ENCODE peak calls at places on chromosomes 3 and 15, in four cellular contexts. P, D, C and U are unnamed samples.

GRCh38 chr3:152270145-152270870 is 1.6 kb downstream of the MBNL1 start:
- DNase-seq in P (no peak), D (no peak), C (no peak), U (no peak)

GRCh38 chr15:38652998-38653397 is 88.4 kb upstream of the RASGRP1 start:
- DNase-seq in P (peak; percentile 92), D (peak; percentile 93), C (no peak), U (no peak)

GRCh38 chr3:42710323-42711021 is 7.9 kb upstream of the HHATL start:
- DNase-seq in P (no peak), D (no peak), C (no peak), U (no peak)

GRCh38 chr3:193955719-193956118 is 180.2 kb upstream of the HES1 start:
- DNase-seq in P (no peak), D (no peak), C (no peak), U (no peak)

GRCh38 chr15:58463815-58464697 is 32.3 kb downstream of the LIPC start:
- DNase-seq in P (no peak), D (no peak), C (no peak), U (no peak)

GRCh38 chr3:125150525-125151436 is 61.8 kb downstream of the SLC12A8 start:
- DNase-seq in P (peak; percentile 38), D (peak; percentile 33), C (peak; percentile 54), U (no peak)

GRCh38 chr3:193857996-193858395 is 265.0 kb downstream of the OPA1 start:
- DNase-seq in P (no peak), D (no peak), C (no peak), U (no peak)

GRCh38 chr3:51963951-51964451 is 3.3 kb downstream of the PCBP4 start:
- DNase-seq in P (no peak), D (no peak), C (no peak), U (no peak)

GRCh38 chr3:188772886-188773285 is 398.9 kb upstream of the TPRG1 start:
- DNase-seq in P (no peak), D (no peak), C (no peak), U (no peak)

GRCh38 chr3:43616034-43616433 is 5.8 kb downstream of the ANO10 start:
- DNase-seq in P (no peak), D (no peak), C (no peak), U (no peak)

GRCh38 chr3:193617628-193618027 is 24.6 kb downstream of the OPA1 start:
- DNase-seq in P (no peak), D (no peak), C (no peak), U (no peak)

GRCh38 chr3:138284079-138284478 is 45.6 kb downstream of the NME9 start:
- DNase-seq in P (no peak), D (no peak), C (no peak), U (no peak)

GRCh38 chr3:147299656-147300055 is 106.7 kb downstream of the ZIC4 start:
- DNase-seq in P (no peak), D (no peak), C (no peak), U (no peak)

GRCh38 chr3:48595526-48596121 is 495 bp upstream of the COL7A1 start:
- DNase-seq in P (no peak), D (no peak), C (no peak), U (peak; percentile 6)

GRCh38 chr15:39381517-39381916 is 199.4 kb upstream of the THBS1 start:
- DNase-seq in P (no peak), D (no peak), C (no peak), U (no peak)

GRCh38 chr3:72900048-72900447 is 12.2 kb downstream of the GXYLT2 start:
- DNase-seq in P (no peak), D (no peak), C (no peak), U (no peak)

GRCh38 chr15:40044717-40045571 is 6.0 kb upstream of the SRP14 start:
- DNase-seq in P (peak; percentile 78), D (peak; percentile 70), C (peak; percentile 81), U (peak; percentile 83)

GRCh38 chr3:172675371-172676193 is 35.3 kb downstream of the NCEH1 start:
- DNase-seq in P (peak; percentile 36), D (peak; percentile 31), C (no peak), U (peak; percentile 12)

GRCh38 chr15:77530576-77530975 is 102.1 kb downstream of the LINGO1 start:
- DNase-seq in P (no peak), D (no peak), C (no peak), U (no peak)

GRCh38 chr3:39291903-39292329 is 12.1 kb upstream of the CX3CR1 start:
- DNase-seq in P (peak; percentile 68), D (peak; percentile 53), C (peak; percentile 71), U (peak; percentile 68)

GRCh38 chr3:189267981-189268613 is 96.3 kb downstream of the TPRG1 start:
- DNase-seq in P (no peak), D (no peak), C (no peak), U (no peak)

GRCh38 chr3:43434431-43434830 is 148.1 kb downstream of the SNRK start:
- DNase-seq in P (no peak), D (no peak), C (no peak), U (no peak)

GRCh38 chr15:66253643-66254363 is at the start of gene MEGF11:
- DNase-seq in P (no peak), D (no peak), C (peak; percentile 4), U (no peak)

GRCh38 chr15:68442041-68442440 is 10.1 kb upstream of the ITGA11 start:
- DNase-seq in P (no peak), D (no peak), C (no peak), U (no peak)

GRCh38 chr3:103365467-103365866 is 930.7 kb downstream of the ZPLD1 start:
- DNase-seq in P (no peak), D (no peak), C (no peak), U (no peak)

GRCh38 chr3:62039584-62039983 is 333.8 kb downstream of the FEZF2 start:
- DNase-seq in P (no peak), D (no peak), C (no peak), U (no peak)

GRCh38 chr15:58019503-58020376 is 45.8 kb downstream of the ALDH1A2 start:
- DNase-seq in P (no peak), D (no peak), C (no peak), U (no peak)